ENCODE peak calls at places on chromosomes 7 and 10, in eight cellular contexts. M is psoas muscle, W is endodermal cell, B is fibroblast of pulmonary artery, V is ovary, D is Panc1, E is esophagus squamous epithelium, Y is heart left ventricle. Q is an unnamed sample.

GRCh38 chr7:142443614-142444013 is 185.8 kb upstream of the PRSS58 start:
- DNase-seq in M (no peak), W (no peak), B (peak), V (no peak), D (no peak), E (no peak), Y (no peak), Q (no peak)

GRCh38 chr7:27103489-27104226 is 1.2 kb upstream of the HOXA2 start:
- DNase-seq in M (no peak), W (peak), B (no peak), V (no peak), D (no peak), E (no peak), Y (no peak), Q (no peak)

GRCh38 chr7:109003742-109004141 is 434.1 kb downstream of the DNAJB9 start:
- DNase-seq in M (no peak), W (no peak), B (peak), V (no peak), D (no peak), E (no peak), Y (no peak), Q (no peak)

GRCh38 chr7:155449880-155450557 is 7.9 kb upstream of the EN2 start:
- DNase-seq in M (no peak), W (peak), B (no peak), V (no peak), D (no peak), E (no peak), Y (no peak), Q (no peak)

GRCh38 chr7:128945668-128946366 is 8.1 kb downstream of the IRF5 start:
- DNase-seq in M (no peak), W (no peak), B (no peak), V (no peak), D (no peak), E (no peak), Y (no peak), Q (no peak)

GRCh38 chr7:43825391-43825808 is 43.9 kb downstream of the MRPS24 start:
- DNase-seq in M (no peak), W (no peak), B (no peak), V (no peak), D (no peak), E (no peak), Y (no peak), Q (no peak)

GRCh38 chr7:93327006-93327633 is 95.0 kb downstream of the VPS50 start:
- DNase-seq in M (no peak), W (no peak), B (peak), V (no peak), D (peak), E (no peak), Y (no peak), Q (peak)

GRCh38 chr7:156764766-156765165 is 124.2 kb downstream of the RNF32 start:
- DNase-seq in M (no peak), W (no peak), B (no peak), V (no peak), D (no peak), E (no peak), Y (no peak), Q (no peak)

GRCh38 chr10:29925771-29926345 is 133.5 kb downstream of the JCAD start:
- DNase-seq in M (no peak), W (no peak), B (no peak), V (no peak), D (no peak), E (no peak), Y (no peak), Q (no peak)
- H3K4me3 ChIP-seq in M (no peak), W (peak), B (no peak), V (no peak), D (no peak), E (no peak), Y (no peak), Q (no peak)

GRCh38 chr7:4830176-4830575 is 31.7 kb downstream of the PAPOLB start:
- DNase-seq in M (no peak), W (peak), B (peak), V (no peak), D (peak), E (no peak), Y (peak), Q (peak)
- TF ChIP-seq CTCF in M (peak), W (peak), B (peak), V (no peak), D (peak), E (peak), Y (peak), Q (peak)

DNA sequence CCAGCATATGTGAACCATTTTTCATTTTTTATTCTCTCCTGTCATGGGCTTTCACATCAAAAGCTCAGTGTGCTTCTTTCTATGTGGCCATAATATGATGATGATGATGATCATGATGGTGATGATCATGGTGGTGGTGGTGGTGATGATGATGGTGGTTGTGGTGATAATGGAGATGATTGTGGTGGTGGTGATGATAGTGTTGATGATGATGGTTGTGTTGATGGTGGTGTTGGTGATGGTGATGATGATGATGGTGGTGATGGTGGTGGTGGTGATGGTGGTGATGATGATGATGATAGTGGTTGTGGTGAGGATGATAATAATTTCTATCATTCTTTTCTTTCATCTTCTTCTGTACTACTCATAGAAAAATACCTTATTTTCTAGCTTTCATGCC is 413.1 kb upstream of the VSTM2A start:
- DNase-seq in M (no peak), W (no peak), B (no peak), V (no peak), D (no peak), E (no peak), Y (no peak), Q (no peak)
- H3K4me3 ChIP-seq in M (no peak), W (no peak), B (no peak), V (no peak), D (no peak), E (no peak), Y (no peak), Q (no peak)

GRCh38 chr7:112381311-112382091 is 68.8 kb upstream of the IFRD1 start:
- DNase-seq in M (no peak), W (no peak), B (no peak), V (no peak), D (no peak), E (no peak), Y (no peak), Q (no peak)

GRCh38 chr7:112386619-112387018 is 63.6 kb upstream of the IFRD1 start:
- DNase-seq in M (no peak), W (no peak), B (no peak), V (no peak), D (no peak), E (no peak), Y (no peak), Q (no peak)

GRCh38 chr7:112383671-112384417 is 66.4 kb upstream of the IFRD1 start:
- DNase-seq in M (no peak), W (no peak), B (peak), V (no peak), D (peak), E (no peak), Y (no peak), Q (no peak)
- TF ChIP-seq CTCF in M (no peak), W (peak), B (no peak), V (no peak), D (peak), E (no peak), Y (no peak), Q (no peak)

Q was measured in HFF-Myc.